ENCODE peak calls at places on chromosomes 6 and 20, in four cellular contexts. One of them, this sample, is unnamed.

GRCh38 chr20:20207291-20207690 is 155.0 kb downstream of the CFAP61 start:
- DNase-seq in GM06990: no peak
- DNase-seq in CD4-positive, alpha-beta T cell: no peak
- DNase-seq in BJ: no peak
- DNase-seq in this sample: no peak

GRCh38 chr20:5191829-5192569 is 65.2 kb downstream of the CDS2 start:
- DNase-seq in GM06990: peak; percentile 64
- DNase-seq in CD4-positive, alpha-beta T cell: peak; percentile 17
- DNase-seq in BJ: peak; percentile 28
- DNase-seq in this sample: peak; percentile 39

GRCh38 chr6:110593637-110594036 is 117.2 kb upstream of the SLC22A16 start:
- DNase-seq in GM06990: no peak
- DNase-seq in CD4-positive, alpha-beta T cell: no peak
- DNase-seq in BJ: no peak
- DNase-seq in this sample: no peak

GRCh38 chr20:38326309-38326708 is 20.0 kb upstream of the LBP start:
- DNase-seq in GM06990: no peak
- DNase-seq in CD4-positive, alpha-beta T cell: no peak
- DNase-seq in BJ: no peak
- DNase-seq in this sample: no peak

GRCh38 chr6:112947507-112947906 is 600.4 kb downstream of the RFPL4B start:
- DNase-seq in GM06990: no peak
- DNase-seq in CD4-positive, alpha-beta T cell: no peak
- DNase-seq in BJ: no peak
- DNase-seq in this sample: no peak

GRCh38 chr6:159969204-159969912 is 476 bp downstream of the IGF2R start:
- DNase-seq in GM06990: peak; percentile 55
- DNase-seq in CD4-positive, alpha-beta T cell: no peak
- DNase-seq in BJ: no peak
- DNase-seq in this sample: no peak

GRCh38 chr6:5082487-5083306 is 2.4 kb upstream of the PPP1R3G start:
- DNase-seq in GM06990: no peak
- DNase-seq in CD4-positive, alpha-beta T cell: no peak
- DNase-seq in BJ: peak; percentile 69
- DNase-seq in this sample: peak; percentile 48

GRCh38 chr6:104640761-104641160 is 219.0 kb downstream of the HACE1 start:
- DNase-seq in GM06990: no peak
- DNase-seq in CD4-positive, alpha-beta T cell: no peak
- DNase-seq in BJ: no peak
- DNase-seq in this sample: no peak

GRCh38 chr6:30726506-30727413 is 6.6 kb downstream of the TUBB start:
- DNase-seq in GM06990: no peak
- DNase-seq in CD4-positive, alpha-beta T cell: no peak
- DNase-seq in BJ: no peak
- DNase-seq in this sample: no peak

GRCh38 chr6:26576407-26576843 is 20.3 kb upstream of the ABT1 start:
- DNase-seq in GM06990: no peak
- DNase-seq in CD4-positive, alpha-beta T cell: no peak
- DNase-seq in BJ: no peak
- DNase-seq in this sample: no peak

GRCh38 chr6:98769546-98769945 is 64.8 kb upstream of the POU3F2 start:
- DNase-seq in GM06990: no peak
- DNase-seq in CD4-positive, alpha-beta T cell: no peak
- DNase-seq in BJ: no peak
- DNase-seq in this sample: no peak

GRCh38 chr20:29763821-29764511 is 1493.5 kb upstream of the DEFB115 start:
- DNase-seq in GM06990: no peak
- DNase-seq in CD4-positive, alpha-beta T cell: no peak
- DNase-seq in BJ: no peak
- DNase-seq in this sample: no peak

DNA sequence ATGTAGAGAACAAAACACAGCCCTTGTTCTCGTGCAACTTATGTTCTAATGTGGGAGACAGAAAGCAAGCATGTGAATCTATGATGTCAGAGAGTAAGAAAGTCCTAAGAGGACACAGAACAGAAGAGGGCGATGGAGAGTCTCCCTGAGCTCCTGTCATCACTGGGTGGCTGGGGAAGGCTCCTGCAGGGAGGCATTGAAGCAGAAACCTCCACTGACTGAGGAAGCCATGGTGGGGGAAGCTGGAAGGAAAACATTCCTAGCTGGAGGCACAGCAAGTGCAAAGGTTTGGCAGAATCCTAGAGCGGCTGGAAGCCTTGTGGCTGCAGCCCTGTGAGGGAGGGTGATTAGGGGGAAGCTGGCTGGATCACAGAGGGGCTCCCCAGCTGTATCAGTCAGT is 248.0 kb downstream of the CDH26 start:
- DNase-seq in GM06990: no peak
- DNase-seq in CD4-positive, alpha-beta T cell: no peak
- DNase-seq in BJ: no peak
- DNase-seq in this sample: no peak
- TF ChIP-seq CTCF in GM06990: peak; percentile 23
- TF ChIP-seq CTCF in CD4-positive, alpha-beta T cell: no peak
- TF ChIP-seq CTCF in BJ: peak; percentile 64
- TF ChIP-seq CTCF in this sample: peak; percentile 67

GRCh38 chr6:155583997-155584396 is 128.4 kb upstream of the NOX3 start:
- DNase-seq in GM06990: no peak
- DNase-seq in CD4-positive, alpha-beta T cell: no peak
- DNase-seq in BJ: no peak
- DNase-seq in this sample: no peak

GRCh38 chr6:155586036-155586557 is 130.5 kb upstream of the NOX3 start:
- DNase-seq in GM06990: no peak
- DNase-seq in CD4-positive, alpha-beta T cell: no peak
- DNase-seq in BJ: no peak
- DNase-seq in this sample: no peak

GRCh38 chr6:155582016-155582991 is 126.7 kb upstream of the NOX3 start:
- DNase-seq in GM06990: no peak
- DNase-seq in CD4-positive, alpha-beta T cell: no peak
- DNase-seq in BJ: no peak
- DNase-seq in this sample: no peak

DNA sequence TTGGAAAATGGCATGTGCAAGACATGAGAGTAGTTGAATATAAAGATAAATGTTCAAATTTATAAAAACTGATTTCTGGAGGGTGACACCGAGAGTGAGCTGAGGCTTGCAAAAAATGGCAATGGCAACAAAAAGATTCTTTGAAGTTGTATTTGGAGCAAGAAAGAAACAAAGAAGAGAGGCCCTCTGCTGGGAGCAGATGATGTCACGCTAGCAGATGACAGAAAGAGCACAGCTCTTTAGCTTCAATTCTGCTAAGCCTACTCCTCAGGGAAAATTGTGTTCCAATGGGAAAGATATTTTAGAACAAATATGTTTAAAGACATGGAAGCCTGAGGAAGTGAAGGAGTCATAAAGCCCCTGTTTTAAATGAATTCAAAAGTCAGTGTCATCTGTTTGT is 125.3 kb upstream of the NOX3 start:
- DNase-seq in GM06990: no peak
- DNase-seq in CD4-positive, alpha-beta T cell: no peak
- DNase-seq in BJ: no peak
- DNase-seq in this sample: no peak
- TF ChIP-seq CTCF in GM06990: peak; percentile 20
- TF ChIP-seq CTCF in CD4-positive, alpha-beta T cell: no peak
- TF ChIP-seq CTCF in BJ: no peak
- TF ChIP-seq CTCF in this sample: peak; percentile 5

GRCh38 chr6:149316108-149316727 is 1.3 kb upstream of the TAB2 start:
- DNase-seq in GM06990: no peak
- DNase-seq in CD4-positive, alpha-beta T cell: no peak
- DNase-seq in BJ: no peak
- DNase-seq in this sample: no peak

GRCh38 chr6:149318581-149319286 is 1.2 kb downstream of the TAB2 start:
- DNase-seq in GM06990: no peak
- DNase-seq in CD4-positive, alpha-beta T cell: peak; percentile 14
- DNase-seq in BJ: no peak
- DNase-seq in this sample: no peak

GRCh38 chr6:149317656-149318571 is at the start of gene TAB2:
- DNase-seq in GM06990: peak; percentile 79
- DNase-seq in CD4-positive, alpha-beta T cell: peak; percentile 54
- DNase-seq in BJ: no peak
- DNase-seq in this sample: no peak

GRCh38 chr6:149319413-149319812 is 1.9 kb downstream of the TAB2 start:
- DNase-seq in GM06990: peak; percentile 32
- DNase-seq in CD4-positive, alpha-beta T cell: no peak
- DNase-seq in BJ: no peak
- DNase-seq in this sample: no peak

DNA sequence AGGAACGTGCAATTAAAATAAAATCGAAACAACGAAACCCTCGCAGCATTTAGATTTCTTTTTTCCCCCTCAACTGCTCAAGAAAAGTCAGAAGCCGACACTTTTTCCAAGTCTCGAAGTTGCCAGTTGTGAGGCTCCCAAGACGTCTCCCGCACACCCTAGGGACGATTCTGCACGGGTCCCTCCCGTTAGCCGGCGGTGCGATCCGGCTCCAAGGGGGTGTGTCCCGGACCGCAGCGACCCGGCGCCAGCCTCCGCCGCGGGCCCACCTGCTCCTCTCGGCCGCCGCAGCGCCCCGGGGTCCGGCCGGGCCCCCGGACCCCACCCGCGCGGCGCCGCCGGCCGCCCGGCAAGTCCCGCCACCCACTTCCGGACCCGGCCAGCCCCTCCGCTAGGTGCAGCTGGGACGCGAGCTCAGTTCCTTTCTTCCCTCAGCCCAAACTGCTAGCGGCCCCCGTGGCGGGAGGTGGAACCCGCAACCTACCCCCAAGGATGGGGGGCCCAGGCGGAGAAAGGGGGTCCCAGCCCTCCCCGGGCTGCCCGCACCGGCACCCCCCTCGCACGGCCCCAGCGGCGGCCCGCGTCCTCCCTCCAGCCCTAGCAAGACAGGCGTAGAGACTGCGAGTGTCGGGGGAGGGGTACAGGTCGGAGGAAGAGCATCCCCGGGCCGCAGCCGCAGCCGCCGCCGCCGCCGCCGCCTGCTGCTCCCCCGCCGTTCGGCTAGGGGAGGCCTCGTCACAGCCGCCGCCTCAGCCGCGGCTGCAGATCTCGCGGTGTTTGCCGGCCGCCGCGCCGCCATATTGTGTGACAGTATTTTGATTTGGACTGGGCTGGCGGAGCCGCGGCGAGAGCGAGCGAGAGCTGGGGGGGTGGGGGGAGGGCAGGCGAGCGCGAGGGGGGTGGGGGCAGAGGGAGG is 514 bp upstream of the TAB2 start:
- DNase-seq in GM06990: peak; percentile 95
- DNase-seq in CD4-positive, alpha-beta T cell: peak; percentile 85
- DNase-seq in BJ: peak; percentile 47
- DNase-seq in this sample: peak; percentile 69
- TF ChIP-seq CTCF in GM06990: peak; percentile 19
- TF ChIP-seq CTCF in CD4-positive, alpha-beta T cell: no peak
- TF ChIP-seq CTCF in BJ: no peak
- TF ChIP-seq CTCF in this sample: no peak

GRCh38 chr20:1118336-1119127 is at the start of gene PSMF1:
- DNase-seq in GM06990: peak; percentile 97
- DNase-seq in CD4-positive, alpha-beta T cell: peak; percentile 94
- DNase-seq in BJ: peak; percentile 42
- DNase-seq in this sample: peak; percentile 41
- TF ChIP-seq CTCF in GM06990: no peak
- TF ChIP-seq CTCF in CD4-positive, alpha-beta T cell: no peak
- TF ChIP-seq CTCF in BJ: no peak
- TF ChIP-seq CTCF in this sample: no peak

DNA sequence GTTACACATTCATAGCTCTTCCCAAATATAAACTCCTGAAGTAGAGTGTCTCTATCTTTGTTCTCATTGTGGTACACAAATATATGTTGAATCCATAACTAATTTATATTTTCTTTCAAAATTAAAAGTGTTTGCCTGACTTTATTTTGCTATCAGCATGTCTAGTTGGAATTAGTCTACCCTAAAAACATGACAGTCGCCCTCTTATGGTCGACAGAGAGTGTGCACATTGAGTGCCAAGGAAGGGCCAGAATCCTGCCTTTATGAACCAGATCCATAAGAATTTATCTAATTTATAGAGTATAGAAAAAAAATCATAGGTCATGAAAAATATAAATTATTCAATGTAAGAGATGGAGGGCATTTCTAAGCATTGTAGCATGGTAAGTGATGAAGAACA is 12.3 kb upstream of the DEFB112 start:
- DNase-seq in GM06990: no peak
- DNase-seq in CD4-positive, alpha-beta T cell: no peak
- DNase-seq in BJ: no peak
- DNase-seq in this sample: no peak
- TF ChIP-seq CTCF in GM06990: peak; percentile 67
- TF ChIP-seq CTCF in CD4-positive, alpha-beta T cell: no peak
- TF ChIP-seq CTCF in BJ: peak; percentile 21
- TF ChIP-seq CTCF in this sample: no peak